ENCODE peak calls at places on chromosomes 16 and 17, in seven cellular contexts. E, J, X, F, T, C and Q are unnamed samples.

GRCh38 chr17:1217030-1217429 is 37.2 kb upstream of the ABR start:
- DNase-seq in E (no peak), J (no peak), X (no peak), F (no peak), T (no peak), C (no peak), Q (no peak)

GRCh38 chr17:39753514-39754160 is 15.9 kb downstream of the GRB7 start:
- DNase-seq in E (peak), J (no peak), X (peak), F (no peak), T (no peak), C (peak), Q (peak)

GRCh38 chr17:48961516-48962233 is 6.7 kb downstream of the GIP start:
- DNase-seq in E (no peak), J (no peak), X (peak), F (peak), T (no peak), C (no peak), Q (peak)

GRCh38 chr16:23365602-23366240 is 63.6 kb downstream of the SCNN1B start:
- DNase-seq in E (no peak), J (no peak), X (peak), F (no peak), T (no peak), C (no peak), Q (no peak)

GRCh38 chr17:51733166-51733565 is 425.3 kb downstream of the CA10 start:
- DNase-seq in E (no peak), J (no peak), X (no peak), F (no peak), T (no peak), C (no peak), Q (no peak)

GRCh38 chr17:38731526-38732294 is 1.6 kb downstream of the CISD3 start:
- DNase-seq in E (no peak), J (no peak), X (no peak), F (no peak), T (no peak), C (no peak), Q (no peak)

GRCh38 chr17:65850486-65850885 is 289.0 kb upstream of the AXIN2 start:
- DNase-seq in E (no peak), J (no peak), X (peak), F (peak), T (no peak), C (no peak), Q (peak)

GRCh38 chr16:17078950-17079631 is 391.7 kb downstream of the XYLT1 start:
- DNase-seq in E (no peak), J (no peak), X (no peak), F (no peak), T (no peak), C (no peak), Q (no peak)

GRCh38 chr17:72383053-72383847 is 262.4 kb downstream of the SOX9 start:
- DNase-seq in E (no peak), J (no peak), X (no peak), F (no peak), T (no peak), C (no peak), Q (no peak)

GRCh38 chr16:57265850-57266530 is 18.5 kb downstream of the PLLP start:
- DNase-seq in E (no peak), J (no peak), X (peak), F (peak), T (no peak), C (no peak), Q (peak)

GRCh38 chr17:15384142-15384803 is 42.9 kb upstream of the TEKT3 start:
- DNase-seq in E (no peak), J (no peak), X (peak), F (peak), T (no peak), C (no peak), Q (peak)

GRCh38 chr16:69123894-69124293 is 8.5 kb downstream of the CHTF8 start:
- DNase-seq in E (no peak), J (peak), X (peak), F (peak), T (peak), C (no peak), Q (peak)